ENCODE peak calls at places on chromosomes 2 and 18, in seven cellular contexts. C is keratinocyte, F is uterus, U is PC-3, Y is hepatocyte, W is DND-41, P is endodermal cell. R is an unnamed sample. For H3K36me3, the result is how much of the 10 kb centered on the place peaks cover.

GRCh38 chr2:181370126-181370525 is 87.1 kb upstream of the ITGA4 start:
- DNase-seq in C (no peak), F (no peak), U (no peak), Y (no peak), W (no peak), P (no peak), R (no peak)

GRCh38 chr2:218194880-218195279 is 22.1 kb upstream of the ARPC2 start:
- DNase-seq in C (no peak), F (no peak), U (no peak), Y (no peak), W (no peak), P (no peak), R (no peak)

GRCh38 chr2:196268022-196268421 is 96.6 kb upstream of the STK17B start:
- DNase-seq in C (no peak), F (no peak), U (no peak), Y (no peak), W (no peak), P (no peak), R (no peak)

GRCh38 chr2:101520246-101520645 is 45.3 kb upstream of the RFX8 start:
- DNase-seq in C (peak), F (no peak), U (peak), Y (no peak), W (peak), P (no peak), R (no peak)

GRCh38 chr2:66109419-66109818 is 325.5 kb upstream of the MEIS1 start:
- DNase-seq in C (no peak), F (no peak), U (no peak), Y (no peak), W (no peak), P (no peak), R (no peak)

GRCh38 chr2:223865124-223865523 is 27.7 kb upstream of the AP1S3 start:
- DNase-seq in C (no peak), F (no peak), U (no peak), Y (no peak), W (peak), P (no peak), R (no peak)

GRCh38 chr2:215659650-215660049 is 223.8 kb upstream of the FN1 start:
- DNase-seq in C (no peak), F (no peak), U (no peak), Y (no peak), W (no peak), P (no peak), R (no peak)

GRCh38 chr2:190802133-190802532 is 78.5 kb upstream of the GLS start:
- DNase-seq in C (no peak), F (no peak), U (no peak), Y (no peak), W (peak), P (peak), R (no peak)

GRCh38 chr2:127096718-127097470 is 10.1 kb downstream of the BIN1 start:
- DNase-seq in C (no peak), F (no peak), U (no peak), Y (no peak), W (no peak), P (no peak), R (no peak)

GRCh38 chr18:31943895-31944816 is 1.2 kb upstream of the TRAPPC8 start:
- DNase-seq in C (no peak), F (no peak), U (no peak), Y (no peak), W (no peak), P (peak), R (no peak)

GRCh38 chr2:46331099-46331766 is 34.0 kb downstream of the EPAS1 start:
- DNase-seq in C (no peak), F (no peak), U (no peak), Y (peak), W (no peak), P (no peak), R (no peak)

GRCh38 chr2:178234648-178235047 is 40.3 kb downstream of the OSBPL6 start:
- DNase-seq in C (no peak), F (no peak), U (no peak), Y (no peak), W (no peak), P (no peak), R (no peak)

GRCh38 chr18:10453885-10454772 is at the start of gene APCDD1:
- DNase-seq in C (no peak), F (peak), U (no peak), Y (peak), W (peak), P (peak), R (no peak)

GRCh38 chr2:239049421-239050251 is 201.8 kb downstream of the TWIST2 start:
- DNase-seq in C (no peak), F (no peak), U (no peak), Y (no peak), W (no peak), P (no peak), R (no peak)

GRCh38 chr2:529425-529824 is 147.8 kb downstream of the TMEM18 start:
- DNase-seq in C (no peak), F (no peak), U (peak), Y (peak), W (peak), P (no peak), R (no peak)

GRCh38 chr2:234996467-234997270 is 44.9 kb downstream of the SH3BP4 start:
- DNase-seq in C (no peak), F (no peak), U (peak), Y (no peak), W (no peak), P (peak), R (peak)

GRCh38 chr18:7784171-7784570 is 217.1 kb downstream of the PTPRM start:
- DNase-seq in C (no peak), F (no peak), U (no peak), Y (no peak), W (no peak), P (no peak), R (peak)

GRCh38 chr18:31596081-31596872 is 4.6 kb downstream of the TTR start:
- DNase-seq in C (no peak), F (no peak), U (no peak), Y (no peak), W (no peak), P (no peak), R (peak)

GRCh38 chr2:224722250-224722649 is 6.1 kb upstream of the CCDC195 start:
- DNase-seq in C (no peak), F (no peak), U (no peak), Y (no peak), W (no peak), P (no peak), R (no peak)

GRCh38 chr2:9225806-9226205 is 19.2 kb downstream of the ASAP2 start:
- DNase-seq in C (no peak), F (no peak), U (no peak), Y (no peak), W (no peak), P (no peak), R (no peak)

GRCh38 chr2:234952270-234953115 is 676 bp downstream of the SH3BP4 start:
- DNase-seq in C (no peak), F (no peak), U (peak), Y (peak), W (no peak), P (peak), R (no peak)

GRCh38 chr2:127052068-127052770 is 54.7 kb downstream of the BIN1 start:
- DNase-seq in C (no peak), F (peak), U (no peak), Y (no peak), W (no peak), P (no peak), R (no peak)

GRCh38 chr2:108447947-108448677 is 894 bp upstream of the GCC2 start:
- DNase-seq in C (no peak), F (no peak), U (no peak), Y (no peak), W (no peak), P (no peak), R (no peak)

GRCh38 chr2:239504643-239505235 is 103.9 kb upstream of the HDAC4 start:
- DNase-seq in C (no peak), F (no peak), U (no peak), Y (no peak), W (no peak), P (no peak), R (no peak)

GRCh38 chr2:222442665-222443064 is 18.3 kb downstream of the SGPP2 start:
- DNase-seq in C (no peak), F (no peak), U (no peak), Y (no peak), W (no peak), P (no peak), R (no peak)

GRCh38 chr2:235570256-235570655 is 76.4 kb downstream of the AGAP1 start:
- DNase-seq in C (no peak), F (no peak), U (no peak), Y (no peak), W (no peak), P (no peak), R (no peak)

GRCh38 chr2:3823748-3824147 is 120.4 kb downstream of the DCDC2C start:
- DNase-seq in C (no peak), F (no peak), U (peak), Y (no peak), W (no peak), P (no peak), R (no peak)

GRCh38 chr2:64404002-64404731 is 49.8 kb upstream of the LGALSL start:
- DNase-seq in C (no peak), F (peak), U (peak), Y (peak), W (no peak), P (peak), R (no peak)

GRCh38 chr2:19847486-19847885 is 54.3 kb downstream of the TTC32 start:
- DNase-seq in C (no peak), F (no peak), U (no peak), Y (no peak), W (no peak), P (no peak), R (no peak)

GRCh38 chr2:164778723-164779122 is 62.9 kb downstream of the COBLL1 start:
- DNase-seq in C (no peak), F (no peak), U (no peak), Y (no peak), W (no peak), P (no peak), R (no peak)

GRCh38 chr2:228072669-228073068 is 108.8 kb downstream of the SPHKAP start:
- DNase-seq in C (no peak), F (no peak), U (no peak), Y (no peak), W (no peak), P (peak), R (no peak)

GRCh38 chr2:150607471-150607870 is 120.0 kb upstream of the RND3 start:
- DNase-seq in C (no peak), F (no peak), U (no peak), Y (no peak), W (peak), P (no peak), R (no peak)

DNA sequence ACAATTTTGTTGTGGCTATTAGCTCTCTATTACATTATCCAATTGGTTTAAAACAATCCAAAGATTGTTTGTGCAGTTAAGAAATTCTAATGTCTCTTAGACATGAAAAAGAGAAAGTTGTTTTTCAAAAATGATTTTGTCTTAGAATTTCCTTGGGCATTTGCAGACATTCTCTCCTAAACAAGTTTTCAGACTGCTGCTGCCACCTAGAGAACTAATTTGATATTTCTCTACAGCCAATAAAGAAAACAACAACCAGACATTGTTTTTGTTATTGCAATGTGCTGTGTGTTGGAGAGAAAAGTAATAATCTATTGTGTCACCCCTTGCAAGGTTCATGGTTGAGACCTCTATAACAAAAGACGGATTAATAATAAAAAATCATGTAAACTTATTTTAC is 119.0 kb upstream of the SYT4 start:
- DNase-seq in C (no peak), F (no peak), U (peak), Y (peak), W (no peak), P (no peak), R (no peak)
- TF ChIP-seq CTCF in C (peak), F (no peak), U (peak), Y (peak), W (peak), P (peak), R (peak)

DNA sequence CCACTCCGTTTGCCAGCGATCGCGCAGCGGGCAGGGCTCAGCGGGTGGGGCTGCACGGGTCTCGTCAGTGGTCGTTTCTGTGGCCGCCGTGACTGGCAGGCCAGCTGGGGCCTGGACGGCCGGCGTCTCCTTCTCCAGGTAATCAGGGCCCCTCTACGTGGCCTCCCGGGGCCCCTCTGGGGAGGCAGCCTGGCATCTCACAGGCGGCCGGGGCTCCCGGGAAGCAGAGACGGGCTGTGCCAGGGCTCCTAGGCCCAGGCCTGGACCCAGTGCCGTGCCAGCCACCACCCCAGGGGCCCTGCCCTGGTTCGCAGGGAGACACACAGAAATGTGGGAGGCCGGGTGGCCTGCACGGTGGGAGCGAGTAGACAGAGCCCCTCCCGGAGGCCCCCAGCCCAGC is 59.5 kb downstream of the NFATC1 start:
- DNase-seq in C (no peak), F (no peak), U (no peak), Y (no peak), W (no peak), P (no peak), R (no peak)
- H3K36me3 ChIP-seq in C (under half), F (under half), U (under half), Y (under half), W (under half), P (under half), R (under half)

GRCh38 chr18:73895701-73896100 is 251.9 kb downstream of the FBXO15 start:
- DNase-seq in C (no peak), F (no peak), U (peak), Y (peak), W (no peak), P (peak), R (no peak)

GRCh38 chr18:73897517-73897916 is 250.1 kb downstream of the FBXO15 start:
- DNase-seq in C (no peak), F (no peak), U (no peak), Y (no peak), W (no peak), P (peak), R (no peak)

GRCh38 chr18:73896685-73897084 is 250.9 kb downstream of the FBXO15 start:
- DNase-seq in C (no peak), F (no peak), U (no peak), Y (no peak), W (no peak), P (no peak), R (no peak)

GRCh38 chr18:73901589-73901988 is 246.0 kb downstream of the FBXO15 start:
- DNase-seq in C (no peak), F (no peak), U (no peak), Y (no peak), W (no peak), P (no peak), R (no peak)

DNA sequence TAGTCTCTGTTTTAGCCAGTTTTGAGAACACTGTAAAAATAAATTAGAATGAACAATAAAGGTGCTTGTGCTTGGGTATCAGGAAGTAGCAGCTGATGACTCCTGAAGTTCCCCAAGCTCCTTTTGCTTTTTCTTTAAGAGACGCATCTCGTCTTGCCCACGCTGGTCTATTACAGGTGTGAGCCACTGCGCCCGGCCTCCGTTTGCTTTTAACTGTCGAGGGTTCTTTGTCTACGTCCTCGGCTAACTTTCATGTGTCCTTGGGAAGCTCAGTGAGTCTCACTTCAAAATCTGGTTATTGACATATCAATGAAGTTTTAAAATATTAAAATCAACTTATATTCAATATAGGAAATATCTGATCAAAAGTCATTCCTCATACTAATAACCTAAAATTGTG is 246.5 kb downstream of the FBXO15 start:
- DNase-seq in C (no peak), F (no peak), U (no peak), Y (no peak), W (no peak), P (no peak), R (no peak)
- H3K4me3 ChIP-seq in C (no peak), F (no peak), U (no peak), Y (no peak), W (no peak), P (no peak), R (no peak)

GRCh38 chr2:110712737-110713136 is 19.6 kb upstream of the ACOXL start:
- DNase-seq in C (no peak), F (no peak), U (no peak), Y (no peak), W (no peak), P (no peak), R (no peak)
- TF ChIP-seq CTCF in C (no peak), F (no peak), U (no peak), Y (no peak), W (no peak), P (no peak), R (no peak)

DNA sequence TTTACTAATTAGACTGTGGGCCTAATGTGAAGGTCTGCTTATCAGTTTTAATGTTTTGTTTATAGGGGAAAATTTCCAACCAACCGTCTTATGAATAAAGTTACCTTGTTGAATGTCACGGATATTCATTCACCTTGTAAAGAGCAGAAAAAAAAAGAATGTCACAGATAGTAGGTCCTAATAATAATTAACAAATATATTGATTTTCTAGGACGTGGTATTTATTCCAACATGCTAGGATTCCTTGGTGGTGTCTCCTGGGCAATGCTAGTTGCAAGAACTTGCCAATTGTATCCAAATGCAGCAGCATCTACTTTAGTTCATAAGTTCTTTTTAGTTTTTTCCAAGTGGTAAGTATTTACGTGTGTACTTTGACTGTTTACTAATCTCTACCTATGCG is 23.4 kb downstream of the PAPOLG start:
- DNase-seq in C (no peak), F (no peak), U (no peak), Y (no peak), W (no peak), P (no peak), R (no peak)
- H3K36me3 ChIP-seq in C (under half), F (under half), U (under half), Y (under half), W (half or more), P (half or more), R (under half)

GRCh38 chr2:219572237-219573001 is at the start of gene INHA:
- DNase-seq in C (no peak), F (no peak), U (no peak), Y (no peak), W (no peak), P (peak), R (no peak)
- H3K4me3 ChIP-seq in C (peak), F (peak), U (peak), Y (peak), W (peak), P (peak), R (peak)

GRCh38 chr2:74020717-74021406 is 36.2 kb downstream of the TET3 start:
- DNase-seq in C (no peak), F (no peak), U (no peak), Y (no peak), W (peak), P (no peak), R (no peak)
- TF ChIP-seq CTCF in C (no peak), F (no peak), U (no peak), Y (no peak), W (no peak), P (no peak), R (no peak)

DNA sequence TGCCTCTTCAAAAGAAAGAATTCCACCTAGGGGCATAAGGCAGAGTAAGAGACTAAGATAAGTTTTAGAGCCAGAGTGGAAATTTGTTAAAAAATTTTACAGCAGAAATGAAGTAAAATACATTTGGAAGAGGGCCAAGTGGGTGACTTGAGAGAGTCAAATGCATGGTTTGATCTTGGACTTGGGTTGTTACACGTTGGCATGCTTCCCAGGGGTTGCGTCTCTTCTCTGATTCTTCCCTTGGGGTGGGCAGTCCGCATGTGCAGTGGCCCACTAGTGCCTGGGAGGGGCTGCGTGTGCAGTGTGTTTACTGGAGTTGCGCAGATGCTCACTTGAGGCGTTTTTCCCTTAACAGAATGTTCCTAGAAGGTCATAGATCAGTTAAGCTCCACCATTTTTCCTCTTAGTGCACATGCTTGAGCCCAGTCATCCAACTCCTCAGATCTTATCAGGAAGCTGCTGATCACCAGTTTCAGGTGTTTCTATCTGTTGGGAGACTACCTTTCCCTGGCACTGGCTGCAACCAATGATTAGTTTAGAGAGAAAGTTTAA is 13.1 kb downstream of the SEH1L start:
- DNase-seq in C (no peak), F (no peak), U (no peak), Y (peak), W (no peak), P (no peak), R (no peak)
- H3K36me3 ChIP-seq in C (under half), F (under half), U (under half), Y (under half), W (half or more), P (half or more), R (under half)

R was measured in kidney epithelial cell.